ENCODE peak calls at places on chromosomes 6 and 20, in ten cellular contexts. E is omental fat pad, S is endothelial cell, W is mucosa of descending colon, I is A549, R is cardiac muscle cell, P is osteocyte, C is kidney epithelial cell, X is WERI-Rb-1, Z is HL-60. Q is an unnamed sample.

GRCh38 chr20:10074513-10074912 is 39.7 kb downstream of the ANKEF1 start:
- DNase-seq in I (peak), C (peak), S (no peak), P (no peak), E (no peak), W (no peak), Z (peak), X (no peak), R (no peak), Q (peak)

GRCh38 chr6:38776515-38776914 is 61.4 kb downstream of the DNAH8 start:
- DNase-seq in I (no peak), W (no peak), P (no peak), S (no peak), X (no peak), R (no peak), C (no peak), E (no peak), Z (no peak), Q (peak)

GRCh38 chr20:6626805-6627204 is 140.7 kb upstream of the BMP2 start:
- DNase-seq in I (no peak), W (no peak), X (no peak), Z (no peak), E (no peak), S (no peak), R (no peak), P (no peak), C (no peak), Q (no peak)

GRCh38 chr6:5995705-5996686 is 10.7 kb downstream of the NRN1 start:
- DNase-seq in W (no peak), S (peak), I (peak), X (peak), P (no peak), R (peak), C (no peak), E (no peak), Z (peak), Q (no peak)

GRCh38 chr20:3889489-3890409 is 562 bp downstream of the PANK2 start:
- DNase-seq in E (peak), R (peak), W (peak), C (no peak), Z (no peak), X (peak), I (peak), S (peak), P (no peak), Q (peak)

GRCh38 chr6:165662041-165662491 is 975 bp downstream of the PDE10A start:
- DNase-seq in R (peak), E (no peak), C (no peak), P (no peak), Z (no peak), S (peak), W (no peak), X (no peak), I (peak), Q (no peak)

GRCh38 chr20:48862279-48862678 is 34.5 kb upstream of the PREX1 start:
- DNase-seq in S (no peak), E (no peak), C (no peak), R (no peak), P (no peak), X (no peak), W (no peak), Z (no peak), I (no peak), Q (no peak)

GRCh38 chr6:11218827-11219826 is 13.3 kb downstream of the NEDD9 start:
- DNase-seq in E (no peak), P (no peak), X (no peak), I (peak), Z (no peak), C (no peak), S (peak), W (no peak), R (peak), Q (no peak)

GRCh38 chr6:112979830-112980229 is 632.7 kb downstream of the RFPL4B start:
- DNase-seq in X (no peak), E (no peak), W (no peak), C (no peak), P (no peak), I (no peak), Z (no peak), R (no peak), S (no peak), Q (peak)

GRCh38 chr6:106628658-106629102 is 618 bp downstream of the RTN4IP1 start:
- DNase-seq in S (no peak), Z (no peak), E (no peak), R (peak), P (no peak), C (no peak), W (no peak), X (no peak), I (no peak), Q (no peak)

GRCh38 chr6:137907170-137907569 is 40.1 kb downstream of the TNFAIP3 start:
- DNase-seq in P (no peak), X (no peak), E (no peak), R (no peak), I (no peak), S (no peak), W (no peak), C (no peak), Z (no peak), Q (no peak)

GRCh38 chr20:40080059-40080652 is 608.9 kb downstream of the MAFB start:
- DNase-seq in S (no peak), X (no peak), P (no peak), Z (no peak), W (no peak), R (no peak), I (no peak), C (no peak), E (no peak), Q (no peak)

GRCh38 chr20:54356726-54357235 is 118.6 kb upstream of the DOK5 start:
- DNase-seq in X (no peak), C (no peak), S (no peak), Z (no peak), W (no peak), R (no peak), E (no peak), I (no peak), P (no peak), Q (no peak)

GRCh38 chr6:2651966-2652365 is 98.8 kb downstream of the MYLK4 start:
- DNase-seq in Z (no peak), E (no peak), S (no peak), X (no peak), P (no peak), W (no peak), C (no peak), I (no peak), R (no peak), Q (no peak)

GRCh38 chr6:99233219-99233618 is 116.3 kb downstream of the FAXC start:
- DNase-seq in S (no peak), W (no peak), X (no peak), E (no peak), I (no peak), C (no peak), R (no peak), Z (no peak), P (no peak), Q (no peak)

GRCh38 chr6:80932364-80932763 is 820.1 kb downstream of the TENT5A start:
- DNase-seq in C (no peak), Z (no peak), I (no peak), P (no peak), X (no peak), W (no peak), S (no peak), E (no peak), R (no peak), Q (no peak)

GRCh38 chr20:17538517-17539170 is 7.5 kb upstream of the BFSP1 start:
- DNase-seq in I (peak), W (no peak), C (no peak), E (no peak), X (no peak), P (no peak), Z (no peak), S (no peak), R (no peak), Q (no peak)

GRCh38 chr20:11176431-11176830 is 502.6 kb upstream of the JAG1 start:
- DNase-seq in R (no peak), X (no peak), P (no peak), S (no peak), I (no peak), Z (no peak), E (no peak), C (no peak), W (no peak), Q (no peak)

GRCh38 chr6:2097464-2097863 is 147.9 kb downstream of the GMDS start:
- DNase-seq in I (no peak), C (no peak), S (no peak), R (no peak), P (no peak), X (no peak), Z (no peak), W (no peak), E (no peak), Q (no peak)

GRCh38 chr6:39453956-39454524 is 131.5 kb upstream of the KCNK16 start:
- DNase-seq in I (no peak), X (no peak), E (no peak), C (no peak), W (no peak), R (no peak), P (no peak), S (no peak), Z (no peak), Q (peak)

GRCh38 chr20:64106981-64107735 is at the start of gene NPBWR2:
- DNase-seq in W (peak), C (no peak), E (peak), I (no peak), R (no peak), P (no peak), Z (no peak), X (no peak), S (no peak), Q (no peak)

GRCh38 chr20:56403465-56403864 is 8.6 kb upstream of the CASS4 start:
- DNase-seq in R (no peak), P (no peak), E (no peak), I (no peak), C (no peak), X (no peak), S (no peak), Z (no peak), W (no peak), Q (no peak)

GRCh38 chr6:132763269-132763668 is 5.6 kb upstream of the VNN2 start:
- DNase-seq in R (no peak), Z (no peak), I (no peak), C (no peak), E (no peak), S (no peak), W (no peak), X (no peak), P (no peak), Q (no peak)

GRCh38 chr6:157761926-157762325 is 61.1 kb upstream of the SNX9 start:
- DNase-seq in I (no peak), X (no peak), E (no peak), C (no peak), P (peak), R (no peak), W (no peak), S (no peak), Z (no peak), Q (no peak)

GRCh38 chr6:36755435-36756348 is 58.1 kb downstream of the RAB44 start:
- DNase-seq in W (no peak), C (peak), P (no peak), S (no peak), X (no peak), Z (peak), E (no peak), R (no peak), I (peak), Q (peak)

GRCh38 chr6:63742060-63742459 is 106.5 kb downstream of the PHF3 start:
- DNase-seq in E (no peak), P (no peak), S (no peak), C (no peak), W (no peak), I (no peak), X (no peak), Z (no peak), R (no peak), Q (peak)

GRCh38 chr20:17530716-17531536 is at the start of gene BFSP1:
- DNase-seq in X (peak), C (no peak), P (peak), S (peak), E (no peak), W (peak), I (peak), R (peak), Z (no peak), Q (no peak)

GRCh38 chr20:2446845-2447244 is 23.7 kb downstream of the SNRPB start:
- DNase-seq in W (no peak), C (no peak), R (no peak), Z (no peak), I (no peak), S (no peak), X (no peak), P (no peak), E (no peak), Q (no peak)

GRCh38 chr6:43355862-43356590 is 13.4 kb downstream of the ZNF318 start:
- DNase-seq in X (no peak), Z (no peak), E (no peak), C (no peak), R (peak), I (peak), P (no peak), W (no peak), S (no peak), Q (no peak)

GRCh38 chr20:39631557-39631956 is 669.4 kb downstream of the DHX35 start:
- DNase-seq in R (no peak), C (peak), P (no peak), X (no peak), S (no peak), Z (no peak), E (no peak), W (no peak), I (no peak), Q (peak)

GRCh38 chr20:59835448-59836395 is 97.7 kb downstream of the SYCP2 start:
- DNase-seq in C (peak), E (no peak), R (peak), X (no peak), S (peak), W (peak), Z (no peak), I (no peak), P (peak), Q (no peak)

DNA sequence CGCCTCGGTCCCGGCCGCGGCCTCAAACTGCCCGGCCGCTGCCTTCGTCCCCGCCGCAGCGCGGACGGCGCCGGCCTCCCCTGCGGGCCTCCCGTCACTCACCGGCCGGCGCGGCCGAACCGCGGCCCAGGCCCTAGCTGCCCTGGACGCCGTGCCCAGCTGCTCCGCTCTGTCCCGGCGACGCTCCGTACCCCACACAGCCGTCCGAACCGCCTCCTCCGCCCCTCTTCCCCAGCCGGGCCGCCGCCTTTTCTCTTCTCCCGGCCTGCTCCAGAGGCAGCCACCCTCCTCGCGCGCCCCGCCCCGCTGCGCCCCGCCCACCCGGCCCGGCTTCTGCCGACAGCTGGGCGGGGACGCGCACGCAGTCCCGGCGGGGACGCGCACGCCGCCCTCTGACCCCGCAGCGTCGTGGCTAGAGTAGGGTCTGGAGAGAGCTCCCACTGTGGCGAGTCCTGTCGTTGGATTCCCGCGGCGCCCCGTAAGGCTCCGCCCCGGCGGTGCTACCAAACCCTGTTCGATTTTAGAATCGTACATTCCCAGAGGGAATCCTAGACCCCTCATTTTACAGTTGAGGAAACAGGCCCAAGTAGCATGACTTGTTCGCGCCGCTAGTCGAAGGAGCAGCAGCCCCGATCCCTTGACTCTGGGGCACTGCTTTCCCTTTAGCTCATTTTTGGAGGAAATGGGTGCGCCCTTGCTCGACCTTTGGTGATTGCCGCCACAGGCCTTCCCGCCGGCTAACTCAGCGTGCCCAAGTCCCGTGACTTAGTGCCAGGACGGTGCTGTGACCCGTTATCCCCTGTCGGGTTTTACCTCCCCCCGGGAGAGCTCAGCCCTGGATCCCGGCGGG is at the start of gene FBXO30:
- DNase-seq in C (no peak), P (peak), X (peak), Z (peak), I (peak), R (peak), W (peak), E (peak), S (peak), Q (peak)
- TF ChIP-seq CTCF in C (peak), P (peak), X (no peak), Z (no peak), I (no peak), R (peak), W (no peak), E (no peak), S (no peak), Q (peak)

DNA sequence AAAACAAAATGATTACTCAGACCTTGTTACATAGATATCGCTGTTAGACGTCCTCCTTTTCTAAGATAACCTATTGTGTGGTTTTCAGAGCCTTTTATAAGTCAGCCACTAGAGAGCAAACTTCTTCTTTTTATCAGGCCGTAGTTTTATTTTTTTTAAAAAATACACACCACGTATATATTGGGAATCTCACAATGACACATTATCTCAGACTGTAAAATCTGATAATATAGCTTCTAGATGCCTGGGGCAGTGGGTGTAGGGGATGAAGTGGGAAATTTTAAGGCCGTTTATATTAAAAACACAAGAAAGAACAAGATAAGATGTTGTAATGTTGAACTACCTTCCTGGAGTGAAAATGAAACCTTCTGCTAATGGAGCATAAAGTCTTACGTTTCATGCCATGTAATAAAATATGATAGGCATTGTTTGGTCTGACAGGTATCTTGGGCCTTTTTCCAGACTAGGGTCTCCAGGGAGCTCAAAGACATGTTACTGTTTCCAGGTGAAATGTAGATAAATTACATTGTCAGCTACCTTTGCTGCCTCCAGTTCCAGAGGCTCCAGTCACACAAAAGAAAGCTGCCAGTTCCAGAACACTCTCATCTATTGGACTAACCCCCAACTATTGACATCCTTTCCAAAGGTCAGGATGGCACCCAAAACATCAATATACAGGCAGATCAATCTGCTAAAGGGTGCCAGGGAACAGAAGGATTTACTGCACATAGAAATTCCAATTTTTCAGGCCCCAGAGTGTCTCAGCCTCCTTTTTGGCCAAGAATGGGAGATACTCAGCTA is 130.2 kb upstream of the AKIRIN2 start:
- DNase-seq in C (no peak), S (no peak), I (peak), P (no peak), X (no peak), W (no peak), Z (no peak), R (no peak), E (no peak), Q (peak)
- TF ChIP-seq CTCF in C (peak), S (no peak), I (peak), P (peak), X (no peak), W (peak), Z (no peak), R (peak), E (no peak), Q (peak)

GRCh38 chr20:15242773-15243172 is 905.4 kb upstream of the FLRT3 start:
- DNase-seq in I (no peak), S (no peak), E (no peak), Z (no peak), W (no peak), X (no peak), P (no peak), C (no peak), R (no peak), Q (no peak)

GRCh38 chr20:15240801-15241200 is 903.4 kb upstream of the FLRT3 start:
- DNase-seq in X (no peak), W (no peak), P (no peak), R (no peak), Z (no peak), I (no peak), C (no peak), E (no peak), S (no peak), Q (peak)

GRCh38 chr20:15236812-15237211 is 899.4 kb upstream of the FLRT3 start:
- DNase-seq in C (no peak), I (peak), P (no peak), W (no peak), Z (peak), R (no peak), X (peak), E (no peak), S (peak), Q (peak)

GRCh38 chr20:15241696-15242095 is 904.3 kb upstream of the FLRT3 start:
- DNase-seq in S (no peak), R (no peak), W (no peak), E (no peak), I (no peak), P (no peak), X (no peak), C (no peak), Z (no peak), Q (no peak)

GRCh38 chr20:15239542-15240206 is 902.3 kb upstream of the FLRT3 start:
- DNase-seq in E (no peak), P (no peak), S (no peak), I (no peak), W (no peak), C (no peak), R (no peak), Z (no peak), X (no peak), Q (no peak)
- TF ChIP-seq CTCF in E (no peak), P (no peak), S (no peak), I (no peak), W (no peak), C (no peak), R (no peak), Z (no peak), X (no peak), Q (no peak)

GRCh38 chr20:36398515-36398914 is 92.4 kb downstream of the DLGAP4 start:
- DNase-seq in W (no peak), X (no peak), S (no peak), I (no peak), C (no peak), Z (no peak), P (no peak), R (no peak), E (no peak), Q (no peak)

GRCh38 chr20:36400901-36401300 is 94.8 kb downstream of the DLGAP4 start:
- DNase-seq in R (no peak), E (no peak), W (no peak), C (no peak), Z (no peak), S (no peak), X (no peak), I (no peak), P (no peak), Q (no peak)

GRCh38 chr20:36401336-36401735 is 95.2 kb downstream of the DLGAP4 start:
- DNase-seq in X (no peak), C (no peak), R (no peak), I (no peak), P (no peak), E (no peak), Z (no peak), S (no peak), W (no peak), Q (no peak)

GRCh38 chr20:36399969-36400545 is 93.9 kb downstream of the DLGAP4 start:
- DNase-seq in X (no peak), R (no peak), Z (no peak), S (no peak), P (no peak), W (no peak), C (no peak), I (no peak), E (no peak), Q (no peak)

DNA sequence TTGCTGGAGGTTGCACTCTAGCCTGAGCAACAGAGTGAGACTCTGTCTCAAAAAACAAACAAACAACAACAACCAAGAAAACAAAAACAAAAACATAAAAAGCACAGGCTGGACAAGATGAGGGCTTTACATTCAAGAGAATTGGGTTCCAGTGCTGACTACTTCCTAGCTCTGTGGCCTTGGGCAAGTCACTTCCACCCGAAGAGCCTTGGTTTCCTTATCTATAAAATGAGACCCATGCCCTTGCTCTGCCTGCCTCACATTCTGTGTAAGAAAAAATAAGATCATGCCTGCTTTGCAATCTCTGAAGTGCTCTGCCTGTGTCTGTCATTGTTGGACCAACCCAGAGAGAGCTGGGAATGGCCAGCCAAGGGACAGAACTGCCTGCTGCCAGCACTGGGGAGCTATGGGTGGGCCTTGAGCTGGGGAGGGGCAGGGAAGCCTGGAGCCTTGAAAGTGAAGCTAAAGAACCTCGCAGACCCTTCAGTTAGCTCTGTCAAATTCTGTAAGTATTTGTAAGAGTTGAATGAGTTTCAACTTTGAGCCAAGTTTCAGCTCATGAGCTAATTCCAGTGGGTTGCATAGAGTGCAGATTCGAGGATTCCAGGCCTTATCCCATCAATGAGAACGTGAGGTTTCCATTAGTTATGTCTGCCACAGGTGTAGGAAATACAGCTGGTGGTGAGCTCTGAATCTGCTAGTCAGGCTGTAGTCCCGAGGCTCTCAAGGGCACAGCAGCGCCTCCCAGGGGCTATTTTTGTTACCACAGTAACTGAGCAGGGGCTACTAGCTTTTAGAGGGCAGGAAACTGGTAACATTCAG is 93.2 kb downstream of the DLGAP4 start:
- DNase-seq in C (no peak), E (no peak), I (peak), W (no peak), P (no peak), S (peak), Z (no peak), X (peak), R (peak), Q (peak)
- TF ChIP-seq CTCF in C (peak), E (no peak), I (peak), W (no peak), P (peak), S (peak), Z (peak), X (peak), R (peak), Q (peak)